ENCODE peak calls at places on chromosomes 16 and 17, in ten cellular contexts. One of them, this sample, is unnamed. For H3K4me1, the result is how much of the 10 kb centered on the place peaks cover.

GRCh38 chr17:40873255-40873654 is 6.2 kb upstream of the KRT12 start:
- DNase-seq in trophoblast cell: no peak
- DNase-seq in DND-41: no peak
- DNase-seq in right lobe of liver: no peak
- DNase-seq in CD4-positive, CD25-positive, alpha-beta regulatory T cell: no peak
- DNase-seq in esophagus squamous epithelium: no peak
- DNase-seq in IMR-90: no peak
- DNase-seq in PC-3: no peak
- DNase-seq in CD8-positive, alpha-beta T cell: no peak
- DNase-seq in mucosa of descending colon: no peak
- DNase-seq in this sample: no peak

GRCh38 chr16:83473109-83473508 is 334.7 kb upstream of the HSBP1 start:
- DNase-seq in trophoblast cell: no peak
- DNase-seq in DND-41: no peak
- DNase-seq in right lobe of liver: no peak
- DNase-seq in CD4-positive, CD25-positive, alpha-beta regulatory T cell: no peak
- DNase-seq in esophagus squamous epithelium: no peak
- DNase-seq in IMR-90: peak
- DNase-seq in PC-3: no peak
- DNase-seq in CD8-positive, alpha-beta T cell: no peak
- DNase-seq in mucosa of descending colon: no peak
- DNase-seq in this sample: no peak

GRCh38 chr16:65782537-65783290 is 583.8 kb upstream of the CDH5 start:
- DNase-seq in trophoblast cell: no peak
- DNase-seq in DND-41: no peak
- DNase-seq in right lobe of liver: no peak
- DNase-seq in CD4-positive, CD25-positive, alpha-beta regulatory T cell: no peak
- DNase-seq in esophagus squamous epithelium: no peak
- DNase-seq in IMR-90: peak
- DNase-seq in PC-3: peak
- DNase-seq in CD8-positive, alpha-beta T cell: no peak
- DNase-seq in mucosa of descending colon: no peak
- DNase-seq in this sample: no peak

GRCh38 chr16:13291934-13292333 is 390.5 kb downstream of the SHISA9 start:
- DNase-seq in trophoblast cell: no peak
- DNase-seq in DND-41: peak
- DNase-seq in right lobe of liver: no peak
- DNase-seq in CD4-positive, CD25-positive, alpha-beta regulatory T cell: no peak
- DNase-seq in esophagus squamous epithelium: no peak
- DNase-seq in IMR-90: no peak
- DNase-seq in PC-3: no peak
- DNase-seq in CD8-positive, alpha-beta T cell: no peak
- DNase-seq in mucosa of descending colon: no peak
- DNase-seq in this sample: no peak

GRCh38 chr16:53404959-53405358 is 29.3 kb upstream of the RBL2 start:
- DNase-seq in trophoblast cell: no peak
- DNase-seq in DND-41: no peak
- DNase-seq in right lobe of liver: no peak
- DNase-seq in CD4-positive, CD25-positive, alpha-beta regulatory T cell: no peak
- DNase-seq in esophagus squamous epithelium: no peak
- DNase-seq in IMR-90: no peak
- DNase-seq in PC-3: peak
- DNase-seq in CD8-positive, alpha-beta T cell: no peak
- DNase-seq in mucosa of descending colon: no peak
- DNase-seq in this sample: no peak

GRCh38 chr16:13063457-13063856 is 162.1 kb downstream of the SHISA9 start:
- DNase-seq in trophoblast cell: no peak
- DNase-seq in DND-41: no peak
- DNase-seq in right lobe of liver: no peak
- DNase-seq in CD4-positive, CD25-positive, alpha-beta regulatory T cell: no peak
- DNase-seq in esophagus squamous epithelium: no peak
- DNase-seq in IMR-90: no peak
- DNase-seq in PC-3: no peak
- DNase-seq in CD8-positive, alpha-beta T cell: no peak
- DNase-seq in mucosa of descending colon: no peak
- DNase-seq in this sample: no peak

GRCh38 chr17:34464812-34465211 is 101.8 kb upstream of the CCL1 start:
- DNase-seq in trophoblast cell: no peak
- DNase-seq in DND-41: no peak
- DNase-seq in right lobe of liver: no peak
- DNase-seq in CD4-positive, CD25-positive, alpha-beta regulatory T cell: no peak
- DNase-seq in esophagus squamous epithelium: no peak
- DNase-seq in IMR-90: no peak
- DNase-seq in PC-3: no peak
- DNase-seq in CD8-positive, alpha-beta T cell: no peak
- DNase-seq in mucosa of descending colon: no peak
- DNase-seq in this sample: no peak

GRCh38 chr17:44587339-44587738 is 30.1 kb downstream of the FZD2 start:
- DNase-seq in trophoblast cell: peak
- DNase-seq in DND-41: no peak
- DNase-seq in right lobe of liver: peak
- DNase-seq in CD4-positive, CD25-positive, alpha-beta regulatory T cell: no peak
- DNase-seq in esophagus squamous epithelium: no peak
- DNase-seq in IMR-90: peak
- DNase-seq in PC-3: peak
- DNase-seq in CD8-positive, alpha-beta T cell: no peak
- DNase-seq in mucosa of descending colon: no peak
- DNase-seq in this sample: no peak

GRCh38 chr17:6269474-6269873 is 165.4 kb downstream of the AIPL1 start:
- DNase-seq in trophoblast cell: peak
- DNase-seq in DND-41: peak
- DNase-seq in right lobe of liver: peak
- DNase-seq in CD4-positive, CD25-positive, alpha-beta regulatory T cell: no peak
- DNase-seq in esophagus squamous epithelium: no peak
- DNase-seq in IMR-90: peak
- DNase-seq in PC-3: peak
- DNase-seq in CD8-positive, alpha-beta T cell: peak
- DNase-seq in mucosa of descending colon: peak
- DNase-seq in this sample: peak

GRCh38 chr17:39679521-39680192 is 8.2 kb downstream of the PGAP3 start:
- DNase-seq in trophoblast cell: no peak
- DNase-seq in DND-41: peak
- DNase-seq in right lobe of liver: peak
- DNase-seq in CD4-positive, CD25-positive, alpha-beta regulatory T cell: peak
- DNase-seq in esophagus squamous epithelium: no peak
- DNase-seq in IMR-90: no peak
- DNase-seq in PC-3: no peak
- DNase-seq in CD8-positive, alpha-beta T cell: peak
- DNase-seq in mucosa of descending colon: peak
- DNase-seq in this sample: peak

GRCh38 chr17:78763561-78763960 is 18.5 kb downstream of the CYTH1 start:
- DNase-seq in trophoblast cell: peak
- DNase-seq in DND-41: no peak
- DNase-seq in right lobe of liver: no peak
- DNase-seq in CD4-positive, CD25-positive, alpha-beta regulatory T cell: no peak
- DNase-seq in esophagus squamous epithelium: no peak
- DNase-seq in IMR-90: peak
- DNase-seq in PC-3: no peak
- DNase-seq in CD8-positive, alpha-beta T cell: no peak
- DNase-seq in mucosa of descending colon: no peak
- DNase-seq in this sample: no peak

GRCh38 chr17:9672691-9673090 is 27.4 kb downstream of the USP43 start:
- DNase-seq in trophoblast cell: peak
- DNase-seq in DND-41: no peak
- DNase-seq in right lobe of liver: no peak
- DNase-seq in CD4-positive, CD25-positive, alpha-beta regulatory T cell: no peak
- DNase-seq in esophagus squamous epithelium: no peak
- DNase-seq in IMR-90: no peak
- DNase-seq in PC-3: no peak
- DNase-seq in CD8-positive, alpha-beta T cell: no peak
- DNase-seq in mucosa of descending colon: no peak
- DNase-seq in this sample: no peak

GRCh38 chr17:74118504-74118903 is 85.0 kb upstream of the RPL38 start:
- DNase-seq in trophoblast cell: no peak
- DNase-seq in DND-41: no peak
- DNase-seq in right lobe of liver: no peak
- DNase-seq in CD4-positive, CD25-positive, alpha-beta regulatory T cell: no peak
- DNase-seq in esophagus squamous epithelium: no peak
- DNase-seq in IMR-90: no peak
- DNase-seq in PC-3: no peak
- DNase-seq in CD8-positive, alpha-beta T cell: no peak
- DNase-seq in mucosa of descending colon: no peak
- DNase-seq in this sample: no peak

GRCh38 chr16:55498101-55498500 is 10.8 kb upstream of the LPCAT2 start:
- DNase-seq in trophoblast cell: no peak
- DNase-seq in DND-41: no peak
- DNase-seq in right lobe of liver: no peak
- DNase-seq in CD4-positive, CD25-positive, alpha-beta regulatory T cell: no peak
- DNase-seq in esophagus squamous epithelium: no peak
- DNase-seq in IMR-90: no peak
- DNase-seq in PC-3: no peak
- DNase-seq in CD8-positive, alpha-beta T cell: no peak
- DNase-seq in mucosa of descending colon: no peak
- DNase-seq in this sample: no peak

GRCh38 chr16:55499951-55500350 is 8.9 kb upstream of the LPCAT2 start:
- DNase-seq in trophoblast cell: peak
- DNase-seq in DND-41: peak
- DNase-seq in right lobe of liver: no peak
- DNase-seq in CD4-positive, CD25-positive, alpha-beta regulatory T cell: no peak
- DNase-seq in esophagus squamous epithelium: no peak
- DNase-seq in IMR-90: peak
- DNase-seq in PC-3: peak
- DNase-seq in CD8-positive, alpha-beta T cell: no peak
- DNase-seq in mucosa of descending colon: no peak
- DNase-seq in this sample: peak

GRCh38 chr16:55497558-55497957 is 11.3 kb upstream of the LPCAT2 start:
- DNase-seq in trophoblast cell: no peak
- DNase-seq in DND-41: no peak
- DNase-seq in right lobe of liver: no peak
- DNase-seq in CD4-positive, CD25-positive, alpha-beta regulatory T cell: no peak
- DNase-seq in esophagus squamous epithelium: no peak
- DNase-seq in IMR-90: no peak
- DNase-seq in PC-3: no peak
- DNase-seq in CD8-positive, alpha-beta T cell: no peak
- DNase-seq in mucosa of descending colon: no peak
- DNase-seq in this sample: no peak

GRCh38 chr16:55501549-55502322 is 7.1 kb upstream of the LPCAT2 start:
- DNase-seq in trophoblast cell: no peak
- DNase-seq in DND-41: no peak
- DNase-seq in right lobe of liver: no peak
- DNase-seq in CD4-positive, CD25-positive, alpha-beta regulatory T cell: no peak
- DNase-seq in esophagus squamous epithelium: no peak
- DNase-seq in IMR-90: no peak
- DNase-seq in PC-3: peak
- DNase-seq in CD8-positive, alpha-beta T cell: no peak
- DNase-seq in mucosa of descending colon: no peak
- DNase-seq in this sample: no peak

DNA sequence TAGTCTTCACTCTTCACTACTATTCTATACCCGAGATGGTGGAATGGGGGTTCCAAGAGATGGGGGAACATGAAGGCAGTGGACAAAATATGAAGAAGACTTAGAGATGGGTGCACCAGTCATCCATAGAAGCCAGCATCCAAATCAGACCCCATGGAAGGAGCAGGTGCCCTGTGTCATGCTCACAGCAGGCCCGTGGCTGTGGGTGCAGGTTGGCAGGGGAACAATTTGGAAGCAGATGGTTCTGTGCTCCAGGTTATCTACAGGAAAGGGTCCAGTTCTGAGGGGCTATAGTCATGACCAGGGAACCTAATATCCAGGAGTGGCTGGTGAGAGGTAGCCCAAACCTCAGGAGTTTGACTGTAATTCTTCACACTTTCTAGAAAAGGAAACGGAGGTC is 9.6 kb upstream of the LPCAT2 start:
- DNase-seq in trophoblast cell: no peak
- DNase-seq in DND-41: no peak
- DNase-seq in right lobe of liver: no peak
- DNase-seq in CD4-positive, CD25-positive, alpha-beta regulatory T cell: no peak
- DNase-seq in esophagus squamous epithelium: no peak
- DNase-seq in IMR-90: no peak
- DNase-seq in PC-3: no peak
- DNase-seq in CD8-positive, alpha-beta T cell: no peak
- DNase-seq in mucosa of descending colon: no peak
- DNase-seq in this sample: no peak
- H3K4me1 ChIP-seq in trophoblast cell: under half
- H3K4me1 ChIP-seq in DND-41: under half
- H3K4me1 ChIP-seq in right lobe of liver: under half
- H3K4me1 ChIP-seq in CD4-positive, CD25-positive, alpha-beta regulatory T cell: under half
- H3K4me1 ChIP-seq in esophagus squamous epithelium: half or more
- H3K4me1 ChIP-seq in IMR-90: under half
- H3K4me1 ChIP-seq in PC-3: under half
- H3K4me1 ChIP-seq in CD8-positive, alpha-beta T cell: under half
- H3K4me1 ChIP-seq in mucosa of descending colon: under half
- H3K4me1 ChIP-seq in this sample: under half

DNA sequence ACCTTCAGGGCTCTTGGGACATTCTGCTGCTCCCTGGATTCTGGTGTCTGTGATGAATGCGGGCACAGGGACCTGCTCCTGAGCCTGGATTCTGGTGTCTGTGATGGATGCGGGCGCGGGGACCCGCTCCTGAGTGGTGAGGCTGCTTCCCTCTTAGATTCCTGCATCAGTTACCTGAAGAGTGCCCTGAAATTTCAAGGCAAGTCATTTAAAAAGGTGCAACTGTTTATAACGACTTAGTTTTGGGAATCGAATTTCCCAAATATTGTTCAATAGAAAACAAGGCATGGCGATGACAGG is 7.0 kb downstream of the TMEM204 start:
- DNase-seq in trophoblast cell: no peak
- DNase-seq in DND-41: no peak
- DNase-seq in right lobe of liver: no peak
- DNase-seq in CD4-positive, CD25-positive, alpha-beta regulatory T cell: no peak
- DNase-seq in esophagus squamous epithelium: no peak
- DNase-seq in IMR-90: no peak
- DNase-seq in PC-3: no peak
- DNase-seq in CD8-positive, alpha-beta T cell: no peak
- DNase-seq in mucosa of descending colon: no peak
- DNase-seq in this sample: no peak
- H3K4me1 ChIP-seq in trophoblast cell: under half
- H3K4me1 ChIP-seq in DND-41: under half
- H3K4me1 ChIP-seq in right lobe of liver: under half
- H3K4me1 ChIP-seq in CD4-positive, CD25-positive, alpha-beta regulatory T cell: half or more
- H3K4me1 ChIP-seq in esophagus squamous epithelium: half or more
- H3K4me1 ChIP-seq in IMR-90: under half
- H3K4me1 ChIP-seq in PC-3: under half
- H3K4me1 ChIP-seq in CD8-positive, alpha-beta T cell: half or more
- H3K4me1 ChIP-seq in mucosa of descending colon: under half
- H3K4me1 ChIP-seq in this sample: half or more

DNA sequence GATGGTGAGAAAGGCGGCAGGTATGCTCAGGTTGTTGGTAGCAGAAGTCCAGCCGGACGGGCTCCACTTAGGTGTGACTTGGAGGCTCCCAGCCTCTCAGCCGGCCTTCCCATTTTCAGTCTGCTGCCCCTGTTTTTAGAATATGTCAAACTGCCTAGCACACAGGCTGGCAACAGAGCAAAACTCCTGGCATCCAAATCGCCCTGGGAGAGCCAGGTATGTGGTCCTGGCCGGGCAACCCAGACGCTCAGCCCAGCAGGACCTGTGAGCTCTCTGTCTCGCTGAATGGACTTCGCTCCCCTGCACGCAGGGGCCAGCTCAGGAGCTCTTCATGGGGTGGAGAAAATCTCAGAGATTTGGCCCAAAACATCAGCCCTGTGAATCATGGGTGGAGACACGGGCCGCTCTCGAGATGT is 147.9 kb upstream of the CHMP6 start:
- DNase-seq in trophoblast cell: no peak
- DNase-seq in DND-41: no peak
- DNase-seq in right lobe of liver: peak
- DNase-seq in CD4-positive, CD25-positive, alpha-beta regulatory T cell: no peak
- DNase-seq in esophagus squamous epithelium: no peak
- DNase-seq in IMR-90: no peak
- DNase-seq in PC-3: no peak
- DNase-seq in CD8-positive, alpha-beta T cell: no peak
- DNase-seq in mucosa of descending colon: no peak
- DNase-seq in this sample: no peak
- H3K4me1 ChIP-seq in trophoblast cell: under half
- H3K4me1 ChIP-seq in DND-41: under half
- H3K4me1 ChIP-seq in right lobe of liver: under half
- H3K4me1 ChIP-seq in CD4-positive, CD25-positive, alpha-beta regulatory T cell: under half
- H3K4me1 ChIP-seq in esophagus squamous epithelium: under half
- H3K4me1 ChIP-seq in IMR-90: under half
- H3K4me1 ChIP-seq in PC-3: under half
- H3K4me1 ChIP-seq in CD8-positive, alpha-beta T cell: under half
- H3K4me1 ChIP-seq in mucosa of descending colon: under half
- H3K4me1 ChIP-seq in this sample: under half

GRCh38 chr16:47481698-47482374 is 20.7 kb downstream of the PHKB start:
- DNase-seq in trophoblast cell: no peak
- DNase-seq in DND-41: no peak
- DNase-seq in right lobe of liver: no peak
- DNase-seq in CD4-positive, CD25-positive, alpha-beta regulatory T cell: no peak
- DNase-seq in esophagus squamous epithelium: no peak
- DNase-seq in IMR-90: no peak
- DNase-seq in PC-3: no peak
- DNase-seq in CD8-positive, alpha-beta T cell: no peak
- DNase-seq in mucosa of descending colon: no peak
- DNase-seq in this sample: no peak
- H3K4me1 ChIP-seq in trophoblast cell: under half
- H3K4me1 ChIP-seq in DND-41: under half
- H3K4me1 ChIP-seq in right lobe of liver: under half
- H3K4me1 ChIP-seq in CD4-positive, CD25-positive, alpha-beta regulatory T cell: under half
- H3K4me1 ChIP-seq in esophagus squamous epithelium: under half
- H3K4me1 ChIP-seq in IMR-90: under half
- H3K4me1 ChIP-seq in PC-3: under half
- H3K4me1 ChIP-seq in CD8-positive, alpha-beta T cell: under half
- H3K4me1 ChIP-seq in mucosa of descending colon: under half
- H3K4me1 ChIP-seq in this sample: under half

This sample was measured in CD4-positive, alpha-beta memory T cell.